ENCODE peak calls at places on chromosomes 2 and 18, in six cellular contexts. J is tibial artery, K is A549, C is prostate gland, G is right lobe of liver, F is AG04450. N is an unnamed sample.

GRCh38 chr2:241132549-241133435 is 16.5 kb downstream of the PASK start:
- DNase-seq in K (no peak), G (no peak), C (no peak), J (peak; percentile 32), F (no peak), N (no peak)

GRCh38 chr2:147792966-147793617 is 51.7 kb upstream of the ACVR2A start:
- DNase-seq in G (no peak), C (no peak), F (no peak), K (no peak), J (no peak), N (no peak)

GRCh38 chr2:151922845-151923666 is 94.8 kb upstream of the ARL5A start:
- DNase-seq in G (peak; percentile 77), C (peak; percentile 42), K (peak; percentile 16), F (no peak), J (peak; percentile 89), N (no peak)

GRCh38 chr18:44895176-44895798 is 214.6 kb downstream of the SETBP1 start:
- DNase-seq in G (peak; percentile 53), C (peak; percentile 40), K (peak; percentile 77), J (no peak), F (peak; percentile 8), N (no peak)

GRCh38 chr18:75204978-75205759 is 3.8 kb downstream of the PTGR3 start:
- DNase-seq in G (no peak), K (no peak), C (no peak), J (no peak), F (no peak), N (no peak)

GRCh38 chr18:49839012-49839411 is 25.7 kb upstream of the ACAA2 start:
- DNase-seq in F (no peak), C (no peak), G (no peak), J (no peak), K (peak; percentile 39), N (no peak)

GRCh38 chr2:181806039-181806392 is 85.5 kb upstream of the ITPRID2 start:
- DNase-seq in J (no peak), C (no peak), G (no peak), F (no peak), K (no peak), N (no peak)

GRCh38 chr2:136052374-136053362 is 65.3 kb downstream of the CXCR4 start:
- DNase-seq in K (no peak), J (no peak), G (no peak), F (no peak), C (no peak), N (no peak)

GRCh38 chr2:37786153-37786809 is 114.8 kb upstream of the CDC42EP3 start:
- DNase-seq in G (no peak), F (no peak), J (no peak), K (no peak), C (no peak), N (no peak)

GRCh38 chr2:120448961-120449421 is 103.1 kb downstream of the INHBB start:
- DNase-seq in C (no peak), J (peak; percentile 48), F (no peak), G (no peak), K (no peak), N (no peak)

GRCh38 chr2:217875138-217875537 is 127.7 kb downstream of the TNS1 start:
- DNase-seq in K (no peak), G (no peak), C (no peak), J (no peak), F (no peak), N (no peak)

GRCh38 chr2:37829202-37829601 is 95.9 kb upstream of the RMDN2 start:
- DNase-seq in G (no peak), C (no peak), F (peak; percentile 90), J (peak; percentile 72), K (no peak), N (no peak)

GRCh38 chr18:54127759-54128378 is 96.6 kb downstream of the MBD2 start:
- DNase-seq in C (no peak), K (peak; percentile 15), G (no peak), F (peak; percentile 8), J (no peak), N (no peak)

GRCh38 chr2:140869107-140869506 is 1261.7 kb downstream of the LRP1B start:
- DNase-seq in K (no peak), C (no peak), J (no peak), G (peak; percentile 46), F (no peak), N (no peak)

GRCh38 chr18:76524900-76525698 is 30.1 kb upstream of the ZNF516 start:
- DNase-seq in F (no peak), C (no peak), G (no peak), K (peak; percentile 36), J (no peak), N (no peak)

DNA sequence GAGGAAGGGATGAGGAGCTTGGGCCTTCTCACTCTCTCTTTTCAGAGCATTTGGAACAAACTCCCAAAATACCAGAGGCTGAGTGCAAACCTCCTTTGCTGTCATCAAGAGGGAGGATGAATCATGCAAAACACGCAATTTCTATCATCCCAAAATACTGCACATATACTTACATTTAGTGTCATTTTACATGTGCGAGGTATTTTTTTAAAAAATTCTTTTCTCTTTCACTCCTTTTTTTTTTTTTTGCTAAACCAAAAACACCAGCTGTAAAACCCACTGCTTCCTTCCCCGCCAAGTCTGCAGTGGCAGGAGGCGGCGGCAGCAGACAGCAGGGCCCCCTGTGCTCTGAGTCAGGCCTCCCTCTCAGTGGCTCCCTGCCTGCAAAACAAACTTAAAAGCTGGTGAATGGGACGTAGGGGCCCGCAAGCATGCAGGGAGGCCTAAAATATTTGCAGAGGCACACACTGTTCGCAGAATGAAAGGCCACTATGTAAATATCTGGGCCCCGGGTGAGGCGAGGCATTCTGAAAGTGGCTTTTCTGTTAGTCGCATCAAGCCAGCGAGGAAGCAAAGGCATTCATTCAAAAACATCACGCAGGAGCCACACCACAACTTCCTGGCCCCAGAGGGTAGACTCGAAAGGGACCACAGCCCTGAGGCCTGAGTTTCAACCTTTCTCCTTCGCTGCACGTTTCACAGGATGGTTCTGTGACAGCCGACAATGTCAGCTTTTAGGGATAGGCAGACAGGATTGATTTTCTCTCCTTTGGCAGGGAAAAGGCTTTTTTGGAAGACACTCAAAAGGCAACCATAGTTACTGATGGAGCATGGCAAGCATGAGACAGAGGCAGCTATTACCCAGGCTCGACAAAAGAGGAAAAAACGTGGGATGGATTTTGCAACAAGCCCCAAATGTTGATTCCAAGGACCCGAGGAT is 73.4 kb downstream of the ACTR2 start:
- DNase-seq in J (peak; percentile 72), C (peak; percentile 55), K (peak; percentile 65), G (no peak), F (peak; percentile 72), N (peak; percentile 78)
- H3K4me3 ChIP-seq in J (peak overlapping the region; percentile 31), C (no peak overlapping the region), K (no peak overlapping the region), G (no peak overlapping the region), F (peak overlapping the region; percentile 31), N (peak overlapping the region; percentile 51)

GRCh38 chr2:62811972-62812371 is 106.5 kb downstream of the EHBP1 start:
- DNase-seq in G (no peak), K (no peak), F (no peak), J (no peak), C (no peak), N (no peak)
- H3K27ac ChIP-seq in G (no peak overlapping the region), K (no peak overlapping the region), F (no peak overlapping the region), J (no peak overlapping the region), C (no peak overlapping the region), N (no peak overlapping the region)

DNA sequence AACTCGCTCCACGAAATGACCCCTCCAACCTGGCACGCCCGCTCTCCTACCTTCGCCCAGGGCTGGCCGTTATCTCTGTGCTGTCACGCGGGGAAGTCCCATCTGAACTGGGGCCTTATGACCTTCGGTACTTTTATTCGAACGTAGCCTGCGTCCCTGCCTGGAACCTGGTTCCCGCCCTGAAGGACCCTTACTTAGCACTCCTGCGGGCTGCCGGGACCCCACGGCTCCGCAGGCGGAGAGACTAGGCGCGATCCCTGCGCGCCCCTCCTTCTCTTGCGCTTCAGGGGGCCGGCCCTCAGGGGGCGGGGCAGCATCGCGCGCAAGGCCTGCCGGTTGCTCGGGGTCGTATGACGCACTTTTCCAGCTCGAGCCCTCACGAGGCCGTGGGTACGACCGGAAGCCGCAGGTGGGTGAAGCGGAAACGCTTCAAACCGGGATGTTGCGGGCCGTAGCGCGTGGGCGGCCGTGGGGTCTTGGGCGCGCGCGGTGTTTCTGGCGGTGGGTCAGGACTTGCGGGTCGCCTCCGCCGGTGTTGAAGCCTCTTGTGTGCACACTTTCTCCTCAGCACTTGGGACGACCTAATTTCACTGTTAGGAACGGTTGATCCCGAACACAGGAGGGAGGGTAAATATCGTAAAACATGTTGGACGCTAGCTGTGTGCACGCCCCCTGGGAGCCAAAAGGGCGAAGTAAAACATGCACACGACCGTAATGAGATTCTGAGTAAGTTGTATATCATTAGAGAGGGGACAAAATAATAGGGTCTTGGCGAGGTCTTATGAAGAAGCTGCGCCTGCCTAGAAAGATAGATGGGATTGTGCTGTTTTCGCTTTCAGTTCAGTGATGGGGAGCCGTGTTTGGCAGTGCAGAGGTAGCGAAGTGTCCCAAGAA is at the start of the genes LIPT1 and TSGA10:
- DNase-seq in G (peak; percentile 94), K (peak; percentile 94), F (peak; percentile 73), C (peak; percentile 91), J (peak; percentile 96), N (peak; percentile 94)
- TF ChIP-seq CTCF in G (no peak), K (peak; percentile 20), F (peak; percentile 34), C (no peak), J (no peak), N (no peak)

DNA sequence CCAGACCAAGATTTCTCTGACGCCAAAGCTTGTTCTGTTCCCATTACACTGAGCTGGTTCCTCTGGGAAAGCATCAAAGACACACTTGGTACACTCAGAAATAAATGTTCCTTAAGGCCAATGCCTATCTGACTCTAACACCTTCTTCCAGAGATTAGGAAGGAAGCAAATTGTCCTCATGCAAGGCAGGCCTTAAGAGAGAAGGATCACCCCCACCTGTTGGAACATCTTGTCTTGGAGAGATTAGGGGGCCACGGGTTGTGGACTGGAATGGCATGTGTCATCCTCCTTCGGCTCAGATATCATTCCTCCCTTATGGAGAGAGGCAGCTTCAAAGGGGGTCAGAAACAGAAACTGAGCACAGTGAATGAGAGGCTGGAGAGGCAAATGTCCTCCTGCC is 100.1 kb downstream of the ANKRD44 start:
- DNase-seq in J (no peak), F (no peak), G (no peak), K (no peak), C (no peak), N (no peak)
- H3K4me3 ChIP-seq in J (no peak overlapping the region), F (no peak overlapping the region), G (no peak overlapping the region), K (no peak overlapping the region), C (no peak overlapping the region), N (no peak overlapping the region)

N was measured in coronary artery.